ENCODE peak calls at places on chromosomes 4 and X, in five cellular contexts. One of them, this sample, is unnamed.
A peak's percentile ranks its signal among the peaks of the same experiment; 100 is the strongest.

GRCh38 chr4:80036949-80037348 is 36.1 kb downstream of the ANTXR2 start:
- DNase-seq in neural crest cell: no peak
- DNase-seq in A549: no peak
- DNase-seq in B cell: no peak
- DNase-seq in MM.1S: no peak
- DNase-seq in this sample: no peak

GRCh38 chrX:129983575-129984131 is 1.2 kb downstream of the BCORL1 start:
- DNase-seq in neural crest cell: peak; percentile 21
- DNase-seq in A549: no peak
- DNase-seq in B cell: no peak
- DNase-seq in MM.1S: no peak
- DNase-seq in this sample: peak; percentile 46

GRCh38 chrX:152072236-152072635 is 66.1 kb downstream of the MAGEA10 start:
- DNase-seq in neural crest cell: no peak
- DNase-seq in A549: peak; percentile 40
- DNase-seq in B cell: no peak
- DNase-seq in MM.1S: no peak
- DNase-seq in this sample: no peak

GRCh38 chr4:69032847-69033638 is 63.2 kb upstream of the UGT2B7 start:
- DNase-seq in neural crest cell: no peak
- DNase-seq in A549: peak; percentile 70
- DNase-seq in B cell: no peak
- DNase-seq in MM.1S: no peak
- DNase-seq in this sample: no peak

GRCh38 chr4:84971319-84971932 is 4.9 kb upstream of the WDFY3 start:
- DNase-seq in neural crest cell: no peak
- DNase-seq in A549: peak; percentile 40
- DNase-seq in B cell: no peak
- DNase-seq in MM.1S: peak; percentile 62
- DNase-seq in this sample: peak; percentile 45

GRCh38 chr4:42331914-42332368 is 65.3 kb upstream of the SHISA3 start:
- DNase-seq in neural crest cell: no peak
- DNase-seq in A549: peak; percentile 32
- DNase-seq in B cell: no peak
- DNase-seq in MM.1S: no peak
- DNase-seq in this sample: no peak

GRCh38 chr4:148787285-148787684 is 345.1 kb upstream of the NR3C2 start:
- DNase-seq in neural crest cell: no peak
- DNase-seq in A549: no peak
- DNase-seq in B cell: no peak
- DNase-seq in MM.1S: no peak
- DNase-seq in this sample: no peak

GRCh38 chr4:159256037-159256436 is 153.2 kb downstream of the RAPGEF2 start:
- DNase-seq in neural crest cell: no peak
- DNase-seq in A549: no peak
- DNase-seq in B cell: no peak
- DNase-seq in MM.1S: no peak
- DNase-seq in this sample: no peak

GRCh38 chr4:145248971-145249370 is 68.6 kb upstream of the OTUD4 start:
- DNase-seq in neural crest cell: no peak
- DNase-seq in A549: no peak
- DNase-seq in B cell: no peak
- DNase-seq in MM.1S: no peak
- DNase-seq in this sample: no peak

GRCh38 chr4:78032446-78032845 is 24.7 kb upstream of the FRAS1 start:
- DNase-seq in neural crest cell: no peak
- DNase-seq in A549: no peak
- DNase-seq in B cell: no peak
- DNase-seq in MM.1S: no peak
- DNase-seq in this sample: no peak

GRCh38 chr4:67725981-67726380 is 25.0 kb upstream of the UBA6 start:
- DNase-seq in neural crest cell: no peak
- DNase-seq in A549: no peak
- DNase-seq in B cell: no peak
- DNase-seq in MM.1S: no peak
- DNase-seq in this sample: no peak

GRCh38 chr4:181822005-181822375 is 421.2 kb upstream of the TENM3 start:
- DNase-seq in neural crest cell: no peak
- DNase-seq in A549: no peak
- DNase-seq in B cell: no peak
- DNase-seq in MM.1S: peak; percentile 82
- DNase-seq in this sample: no peak

GRCh38 chrX:40976971-40977370 is 108.3 kb upstream of the USP9X start:
- DNase-seq in neural crest cell: no peak
- DNase-seq in A549: no peak
- DNase-seq in B cell: no peak
- DNase-seq in MM.1S: no peak
- DNase-seq in this sample: no peak

GRCh38 chrX:40975951-40976350 is 109.3 kb upstream of the USP9X start:
- DNase-seq in neural crest cell: no peak
- DNase-seq in A549: no peak
- DNase-seq in B cell: no peak
- DNase-seq in MM.1S: no peak
- DNase-seq in this sample: no peak

GRCh38 chrX:40971736-40972135 is 113.5 kb upstream of the USP9X start:
- DNase-seq in neural crest cell: no peak
- DNase-seq in A549: peak; percentile 19
- DNase-seq in B cell: no peak
- DNase-seq in MM.1S: no peak
- DNase-seq in this sample: no peak

DNA sequence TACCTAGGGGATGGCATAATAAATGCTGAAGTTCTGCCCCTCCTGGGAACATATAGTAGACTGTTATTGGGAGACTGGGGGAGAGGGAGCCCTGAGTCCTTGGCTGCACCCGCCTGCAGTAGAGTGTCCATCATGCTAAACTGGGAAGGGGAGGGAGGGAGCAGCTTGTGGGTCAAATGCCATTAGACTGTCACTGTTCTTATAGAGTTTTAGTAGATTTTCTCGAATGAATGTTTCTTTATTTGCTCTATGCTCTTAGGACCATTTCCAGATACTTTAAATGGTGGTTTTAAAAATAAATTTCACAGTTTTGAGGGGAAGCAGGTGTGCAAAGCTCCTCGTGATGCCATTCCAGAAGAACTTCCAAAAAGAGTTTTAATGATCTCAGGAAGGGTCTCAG is 111.6 kb upstream of the USP9X start:
- DNase-seq in neural crest cell: no peak
- DNase-seq in A549: no peak
- DNase-seq in B cell: no peak
- DNase-seq in MM.1S: no peak
- DNase-seq in this sample: no peak
- TF ChIP-seq CTCF in neural crest cell: no peak
- TF ChIP-seq CTCF in A549: no peak
- TF ChIP-seq CTCF in B cell: no peak
- TF ChIP-seq CTCF in MM.1S: no peak
- TF ChIP-seq CTCF in this sample: no peak

GRCh38 chrX:132636080-132636479 is 147.2 kb upstream of the MBNL3 start:
- DNase-seq in neural crest cell: no peak
- DNase-seq in A549: no peak
- DNase-seq in B cell: no peak
- DNase-seq in MM.1S: peak; percentile 32
- DNase-seq in this sample: no peak

GRCh38 chrX:132634521-132634920 is 145.7 kb upstream of the MBNL3 start:
- DNase-seq in neural crest cell: no peak
- DNase-seq in A549: no peak
- DNase-seq in B cell: no peak
- DNase-seq in MM.1S: no peak
- DNase-seq in this sample: no peak

GRCh38 chrX:132631579-132632232 is 142.9 kb upstream of the MBNL3 start:
- DNase-seq in neural crest cell: no peak
- DNase-seq in A549: peak; percentile 36
- DNase-seq in B cell: no peak
- DNase-seq in MM.1S: peak; percentile 34
- DNase-seq in this sample: peak; percentile 21
- TF ChIP-seq CTCF in neural crest cell: peak; percentile 71
- TF ChIP-seq CTCF in A549: peak; percentile 54
- TF ChIP-seq CTCF in B cell: peak; percentile 46
- TF ChIP-seq CTCF in MM.1S: peak; percentile 55
- TF ChIP-seq CTCF in this sample: peak; percentile 65

DNA sequence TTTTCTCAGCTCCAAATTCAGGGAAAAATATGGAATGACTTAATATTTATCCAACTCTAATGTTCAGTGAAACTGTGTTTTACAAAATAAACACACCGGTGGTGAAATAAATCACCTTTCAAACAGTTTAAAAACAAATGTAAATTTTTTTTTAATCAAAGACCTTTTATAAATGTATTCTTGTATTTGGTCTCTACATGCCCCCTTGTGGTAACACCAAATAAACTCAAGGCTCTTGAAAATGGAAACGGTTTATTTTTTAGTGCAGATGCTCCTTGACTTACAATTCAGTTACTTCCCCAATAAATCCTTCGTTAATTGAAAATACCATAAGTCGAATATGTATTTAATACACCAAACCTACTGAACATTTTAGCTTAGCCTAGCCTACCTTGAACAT is 45.9 kb upstream of the ITM2A start:
- DNase-seq in neural crest cell: no peak
- DNase-seq in A549: peak; percentile 29
- DNase-seq in B cell: no peak
- DNase-seq in MM.1S: peak; percentile 61
- DNase-seq in this sample: peak; percentile 13
- TF ChIP-seq CTCF in neural crest cell: peak; percentile 59
- TF ChIP-seq CTCF in A549: peak; percentile 34
- TF ChIP-seq CTCF in B cell: peak; percentile 47
- TF ChIP-seq CTCF in MM.1S: peak; percentile 55
- TF ChIP-seq CTCF in this sample: peak; percentile 48

GRCh38 chr4:150411527-150411926 is 170.4 kb upstream of the MAB21L2 start:
- DNase-seq in neural crest cell: no peak
- DNase-seq in A549: no peak
- DNase-seq in B cell: no peak
- DNase-seq in MM.1S: no peak
- DNase-seq in this sample: no peak
- TF ChIP-seq CTCF in neural crest cell: no peak
- TF ChIP-seq CTCF in A549: no peak
- TF ChIP-seq CTCF in B cell: no peak
- TF ChIP-seq CTCF in MM.1S: no peak
- TF ChIP-seq CTCF in this sample: no peak

GRCh38 chrX:9619581-9619980 is 146.1 kb downstream of the GPR143 start:
- DNase-seq in neural crest cell: no peak
- DNase-seq in A549: no peak
- DNase-seq in B cell: no peak
- DNase-seq in MM.1S: no peak
- DNase-seq in this sample: no peak
- TF ChIP-seq CTCF in neural crest cell: no peak
- TF ChIP-seq CTCF in A549: no peak
- TF ChIP-seq CTCF in B cell: no peak
- TF ChIP-seq CTCF in MM.1S: no peak
- TF ChIP-seq CTCF in this sample: no peak

DNA sequence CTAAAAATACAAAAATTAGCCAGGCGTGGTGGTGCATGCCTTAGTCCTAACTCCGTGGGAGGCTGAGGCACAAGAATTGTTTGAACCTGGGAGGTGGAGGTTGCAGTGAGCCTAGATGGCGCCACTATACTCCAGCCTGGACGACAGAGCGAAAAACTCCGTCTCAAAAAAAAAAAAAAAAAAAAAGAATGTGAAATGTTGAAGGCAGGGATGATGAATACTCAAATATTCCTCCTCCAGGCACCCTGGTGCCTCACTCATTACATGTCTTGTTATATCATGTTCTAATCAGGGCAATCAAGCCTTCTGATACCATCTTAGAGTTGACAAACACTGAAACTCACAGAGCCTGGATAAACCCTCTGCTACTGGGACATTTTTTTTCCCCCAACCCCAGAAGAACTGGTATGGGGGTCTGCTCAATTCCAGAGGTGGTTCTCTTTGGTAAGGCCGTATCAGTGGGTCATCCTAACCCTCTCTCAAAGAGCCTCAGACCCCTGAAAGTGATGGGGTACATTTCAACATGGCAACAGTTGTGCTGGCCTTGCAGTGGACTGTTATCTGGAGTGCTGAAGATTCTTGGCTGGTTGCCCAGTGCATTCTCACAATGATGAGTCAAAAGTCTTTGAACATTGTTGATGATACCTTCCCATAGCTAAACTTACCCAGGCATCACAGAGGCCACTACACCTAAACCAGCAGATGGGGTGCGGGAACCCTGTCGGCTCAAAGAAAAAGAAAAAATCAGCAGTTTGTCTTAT is 2.4 kb upstream of the SH3KBP1 start:
- DNase-seq in neural crest cell: no peak
- DNase-seq in A549: peak; percentile 84
- DNase-seq in B cell: no peak
- DNase-seq in MM.1S: peak; percentile 46
- DNase-seq in this sample: peak; percentile 58
- TF ChIP-seq CTCF in neural crest cell: no peak
- TF ChIP-seq CTCF in A549: no peak
- TF ChIP-seq CTCF in B cell: peak; percentile 14
- TF ChIP-seq CTCF in MM.1S: no peak
- TF ChIP-seq CTCF in this sample: peak; percentile 33

GRCh38 chrX:138128025-138128671 is 562.2 kb downstream of the ZIC3 start:
- DNase-seq in neural crest cell: peak; percentile 16
- DNase-seq in A549: peak; percentile 39
- DNase-seq in B cell: no peak
- DNase-seq in MM.1S: peak; percentile 44
- DNase-seq in this sample: peak; percentile 21
- TF ChIP-seq CTCF in neural crest cell: peak; percentile 69
- TF ChIP-seq CTCF in A549: peak; percentile 42
- TF ChIP-seq CTCF in B cell: peak; percentile 61
- TF ChIP-seq CTCF in MM.1S: peak; percentile 67
- TF ChIP-seq CTCF in this sample: peak; percentile 71

This sample was measured in GM13977.